ENCODE peak calls at places on chromosomes 2 and 18, in ten cellular contexts. H is body of pancreas, Z is IMR-90, T is AG04449, W is HCT116, N is astrocyte of the spinal cord, J is chondrocyte, Y is lower lobe of right lung, A is Peyer's patch, E is AG09309. I is an unnamed sample.

GRCh38 chr2:2519381-2519780 is 188.3 kb upstream of the MYT1L start:
- DNase-seq in Z (no peak), N (no peak), W (no peak), J (no peak), A (no peak), T (no peak), E (no peak), H (no peak), Y (no peak), I (no peak)

GRCh38 chr2:154587739-154588138 is 110.8 kb upstream of the KCNJ3 start:
- DNase-seq in W (no peak), Z (no peak), Y (no peak), N (no peak), A (no peak), E (no peak), T (no peak), J (no peak), H (no peak), I (no peak)

GRCh38 chr18:79680100-79680879 is 687 bp downstream of the CTDP1 start:
- DNase-seq in J (no peak), T (no peak), Y (peak), Z (peak), H (peak), A (peak), E (no peak), N (peak), W (no peak), I (peak)

GRCh38 chr18:30613467-30613801 is 429.1 kb downstream of the DSC3 start:
- DNase-seq in J (no peak), Y (no peak), N (no peak), W (no peak), H (no peak), Z (no peak), A (no peak), E (no peak), T (no peak), I (no peak)

GRCh38 chr2:170454471-170455372 is 260.4 kb upstream of the SP5 start:
- DNase-seq in H (no peak), W (no peak), Z (no peak), J (no peak), A (no peak), N (no peak), E (no peak), T (no peak), Y (no peak), I (no peak)

GRCh38 chr18:51054764-51055163 is 24.8 kb downstream of the SMAD4 start:
- DNase-seq in E (peak), H (no peak), W (no peak), J (no peak), A (no peak), N (peak), T (no peak), Y (no peak), Z (peak), I (no peak)

GRCh38 chr2:47534179-47534919 is 131.4 kb downstream of the MSH2 start:
- DNase-seq in T (peak), Z (peak), N (peak), A (no peak), W (no peak), H (peak), Y (no peak), J (no peak), E (peak), I (peak)

GRCh38 chr2:134391751-134392160 is 137.9 kb downstream of the MGAT5 start:
- DNase-seq in N (no peak), T (no peak), Z (peak), Y (no peak), E (no peak), H (peak), J (no peak), A (peak), W (peak), I (no peak)

GRCh38 chr2:229852565-229852964 is 69.2 kb downstream of the TRIP12 start:
- DNase-seq in A (peak), W (no peak), E (no peak), J (no peak), N (peak), T (no peak), H (no peak), Z (peak), Y (no peak), I (peak)

GRCh38 chr18:8450013-8450412 is 159.2 kb upstream of the RAB12 start:
- DNase-seq in W (peak), N (no peak), H (peak), Y (no peak), E (no peak), Z (no peak), T (no peak), J (no peak), A (no peak), I (peak)

GRCh38 chr2:58571181-58571852 is 330.2 kb upstream of the FANCL start:
- DNase-seq in A (peak), N (peak), Z (peak), J (no peak), W (peak), T (peak), H (peak), E (peak), Y (no peak), I (peak)

GRCh38 chr2:15040429-15041084 is 408.0 kb downstream of the LRATD1 start:
- DNase-seq in Z (no peak), H (peak), A (no peak), E (no peak), W (no peak), J (no peak), T (no peak), Y (no peak), N (no peak), I (no peak)

GRCh38 chr2:208791257-208791656 is 384.7 kb downstream of the PTH2R start:
- DNase-seq in A (no peak), E (no peak), N (no peak), J (no peak), Z (no peak), T (no peak), W (no peak), Y (no peak), H (no peak), I (no peak)

GRCh38 chr2:31235504-31235902 is 1.6 kb downstream of the EHD3 start:
- DNase-seq in H (no peak), Z (peak), A (no peak), Y (no peak), N (peak), J (no peak), E (peak), T (peak), W (no peak), I (peak)

GRCh38 chr18:49966090-49966489 is 152.8 kb upstream of the ACAA2 start:
- DNase-seq in N (no peak), H (no peak), J (no peak), A (no peak), Z (no peak), E (no peak), W (peak), Y (no peak), T (no peak), I (no peak)

GRCh38 chr2:28821295-28821958 is 10.8 kb downstream of the SPDYA start:
- DNase-seq in E (peak), Z (peak), N (peak), A (peak), W (peak), T (no peak), J (no peak), Y (no peak), H (peak), I (no peak)

GRCh38 chr2:85266424-85267041 is 61.3 kb downstream of the TGOLN2 start:
- DNase-seq in J (peak), W (peak), Y (peak), N (peak), E (no peak), T (no peak), Z (peak), H (peak), A (peak), I (peak)

GRCh38 chr2:68284896-68285295 is 32.6 kb upstream of the PPP3R1 start:
- DNase-seq in Z (peak), E (peak), A (no peak), T (peak), H (no peak), J (no peak), W (no peak), N (peak), Y (no peak), I (peak)

GRCh38 chr2:171480908-171481307 is 41.4 kb upstream of the CYBRD1 start:
- DNase-seq in A (no peak), T (no peak), Y (no peak), N (no peak), H (no peak), J (no peak), Z (no peak), W (no peak), E (no peak), I (no peak)

GRCh38 chr2:20125164-20125563 is 73.7 kb upstream of the LAPTM4A start:
- DNase-seq in A (no peak), E (no peak), Y (no peak), Z (no peak), N (no peak), T (no peak), W (no peak), H (no peak), J (no peak), I (no peak)

GRCh38 chr18:45745817-45746461 is 22.0 kb downstream of the SLC14A1 start:
- DNase-seq in E (no peak), Z (no peak), J (no peak), Y (no peak), W (no peak), A (no peak), N (no peak), H (peak), T (no peak), I (no peak)

DNA sequence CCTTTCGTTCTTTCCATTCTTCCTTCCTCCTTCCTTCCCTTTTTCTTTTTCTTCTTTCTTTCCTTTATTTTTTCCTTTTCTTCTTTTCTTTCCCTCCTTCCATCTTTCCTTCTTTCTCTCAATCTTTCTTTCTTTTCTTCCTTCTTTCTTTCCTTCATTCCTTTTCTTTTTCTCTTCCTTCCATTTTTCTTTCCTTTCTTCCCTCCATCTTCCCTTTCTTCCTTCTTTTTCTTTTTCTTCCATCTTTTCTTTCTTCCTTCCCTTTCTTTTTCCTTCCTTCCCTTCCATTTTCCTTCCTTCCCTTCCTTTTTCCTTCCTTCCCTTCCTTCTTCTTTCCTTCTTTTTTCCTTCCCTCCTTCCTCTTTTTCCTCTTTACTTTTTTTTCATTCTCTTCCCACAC is 568.7 kb downstream of the GALR1 start:
- DNase-seq in N (no peak), W (no peak), A (no peak), T (no peak), E (no peak), Y (no peak), H (no peak), Z (no peak), J (no peak), I (no peak)
- TF ChIP-seq CTCF in N (no peak), W (no peak), A (no peak), T (no peak), E (no peak), Y (no peak), H (no peak), Z (no peak), J (no peak), I (no peak)

GRCh38 chr2:217834744-217835513 is 167.9 kb downstream of the TNS1 start:
- DNase-seq in N (no peak), E (no peak), Y (peak), H (no peak), J (peak), T (no peak), A (no peak), W (no peak), Z (peak), I (no peak)

GRCh38 chr2:217837530-217837929 is 165.3 kb downstream of the TNS1 start:
- DNase-seq in W (no peak), J (no peak), Y (no peak), A (no peak), N (no peak), E (no peak), T (no peak), Z (no peak), H (no peak), I (no peak)

GRCh38 chr2:217838409-217838831 is 164.4 kb downstream of the TNS1 start:
- DNase-seq in T (no peak), A (no peak), E (no peak), Y (no peak), N (no peak), W (no peak), H (no peak), J (no peak), Z (no peak), I (no peak)

GRCh38 chr2:217835931-217836881 is 166.6 kb downstream of the TNS1 start:
- DNase-seq in J (no peak), E (peak), Y (peak), Z (peak), T (peak), A (no peak), H (peak), W (no peak), N (peak), I (peak)

DNA sequence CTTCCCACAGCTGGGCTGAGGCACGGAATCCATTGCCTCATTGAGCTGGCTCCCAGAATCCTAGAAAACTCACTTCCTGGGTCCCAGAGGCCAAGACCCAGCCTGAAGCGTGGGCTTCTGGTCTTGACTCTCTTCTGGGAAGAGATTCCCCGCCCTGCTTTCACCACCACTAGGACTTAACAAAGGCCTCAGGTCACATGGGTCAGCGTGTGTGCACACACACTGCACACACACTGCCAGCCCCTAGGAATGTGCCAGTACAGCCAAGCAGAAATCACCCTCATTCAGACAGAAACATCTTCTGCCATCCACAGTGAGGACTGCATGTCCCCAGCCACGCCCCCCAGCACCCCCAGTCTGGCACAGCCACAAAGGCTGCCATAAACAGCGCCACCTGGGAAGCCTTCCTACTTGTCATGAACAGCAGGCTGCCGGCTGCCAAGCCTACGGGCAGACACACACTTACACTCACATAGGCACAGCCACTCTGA is 165.7 kb downstream of the TNS1 start:
- DNase-seq in E (peak), Y (peak), J (no peak), W (peak), N (peak), Z (no peak), A (peak), H (peak), T (no peak), I (peak)
- TF ChIP-seq CTCF in E (peak), Y (no peak), J (peak), W (peak), N (peak), Z (no peak), A (no peak), H (no peak), T (peak), I (peak)

GRCh38 chr2:237791977-237792727 is 6.4 kb upstream of the RBM44 start:
- DNase-seq in Y (no peak), W (no peak), E (no peak), A (no peak), T (no peak), H (no peak), N (no peak), Z (peak), J (no peak), I (peak)
- TF ChIP-seq CTCF in Y (no peak), W (no peak), E (peak), A (no peak), T (peak), H (no peak), N (peak), Z (peak), J (peak), I (peak)

DNA sequence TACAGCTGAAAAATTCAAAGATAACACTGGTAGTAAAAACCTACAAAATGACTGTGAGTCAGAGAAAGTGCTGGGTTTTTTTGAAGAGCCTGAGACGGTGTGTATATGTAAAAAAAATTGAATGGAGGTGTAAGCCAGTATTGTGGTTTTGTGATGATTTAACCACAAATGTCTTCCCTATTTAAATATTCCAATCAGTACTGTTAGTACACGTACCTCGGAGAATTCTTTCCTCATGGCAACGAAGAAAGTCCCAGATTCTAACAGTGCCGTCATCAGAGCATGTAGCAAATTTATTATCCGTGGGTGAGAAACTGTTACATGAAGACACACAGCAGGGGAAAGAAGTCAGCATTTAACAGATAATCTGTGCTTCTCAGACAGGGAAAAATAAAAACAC is 48.1 kb downstream of the WDR33 start:
- DNase-seq in E (no peak), N (peak), Y (no peak), T (peak), Z (peak), W (no peak), H (no peak), A (no peak), J (no peak), I (no peak)
- TF ChIP-seq CTCF in E (no peak), N (no peak), Y (no peak), T (no peak), Z (no peak), W (no peak), H (no peak), A (no peak), J (no peak), I (no peak)

GRCh38 chr18:35026407-35027061 is 14.7 kb upstream of the MAPRE2 start:
- DNase-seq in A (no peak), Z (no peak), J (no peak), H (no peak), Y (no peak), T (no peak), E (no peak), W (no peak), N (no peak), I (peak)
- TF ChIP-seq CTCF in A (no peak), Z (no peak), J (peak), H (no peak), Y (peak), T (no peak), E (no peak), W (peak), N (no peak), I (no peak)